ENCODE peak calls at places on chromosomes 11 and 22, in five cellular contexts. U is IMR-90, A is H1, D is H9, F is mesendoderm. Y is an unnamed sample.

GRCh38 chr11:1471736-1472135 is 14.8 kb downstream of the MOB2 start:
- DNase-seq in A (no peak), U (no peak), D (no peak), F (no peak), Y (no peak)

GRCh38 chr11:72789493-72790131 is 4.2 kb downstream of the STARD10 start:
- DNase-seq in A (no peak), D (no peak), F (peak), U (peak), Y (peak)

GRCh38 chr22:32480238-32480637 is 5.6 kb downstream of the FBXO7 start:
- DNase-seq in A (no peak), F (no peak), D (no peak), U (no peak), Y (no peak)

GRCh38 chr11:65962136-65962564 is 616 bp downstream of the SART1 start:
- DNase-seq in F (no peak), D (no peak), A (no peak), U (no peak), Y (no peak)

GRCh38 chr11:44939673-44940072 is 11.0 kb downstream of the TP53I11 start:
- DNase-seq in U (no peak), D (peak), A (no peak), F (peak), Y (peak)

GRCh38 chr22:22704156-22704946 is 59.9 kb downstream of the GGTLC2 start:
- DNase-seq in D (peak), A (no peak), F (no peak), U (no peak), Y (no peak)

GRCh38 chr11:24082860-24083259 is 414.0 kb upstream of the LUZP2 start:
- DNase-seq in U (no peak), D (no peak), A (no peak), F (peak), Y (no peak)

GRCh38 chr22:19133561-19133960 is 2.5 kb downstream of the TSSK2 start:
- DNase-seq in F (no peak), D (no peak), U (no peak), A (no peak), Y (no peak)

GRCh38 chr11:114200785-114201184 is 95.4 kb upstream of the NNMT start:
- DNase-seq in D (no peak), A (no peak), F (no peak), U (no peak), Y (no peak)

GRCh38 chr11:102516179-102516578 is 14.4 kb downstream of the MMP7 start:
- DNase-seq in F (no peak), D (no peak), U (no peak), A (no peak), Y (no peak)

GRCh38 chr11:75986966-75987365 is 172.0 kb downstream of the UVRAG start:
- DNase-seq in A (no peak), D (no peak), F (no peak), U (no peak), Y (no peak)

GRCh38 chr11:15471709-15472404 is 357.1 kb downstream of the INSC start:
- DNase-seq in A (peak), U (no peak), D (peak), F (peak), Y (no peak)

GRCh38 chr11:118209037-118209436 is 15.8 kb downstream of the JAML start:
- DNase-seq in D (no peak), A (no peak), F (no peak), U (no peak), Y (no peak)

GRCh38 chr11:111352935-111353695 is 26.0 kb downstream of the POU2AF1 start:
- DNase-seq in A (no peak), F (no peak), D (no peak), U (no peak), Y (no peak)

GRCh38 chr22:31075961-31076360 is 5.2 kb upstream of the SMTN start:
- DNase-seq in F (no peak), U (peak), D (no peak), A (no peak), Y (no peak)

GRCh38 chr11:9219572-9219971 is 45.6 kb downstream of the DENND5A start:
- DNase-seq in U (peak), A (no peak), D (no peak), F (no peak), Y (peak)

GRCh38 chr11:76444065-76444383 is 794 bp upstream of the EMSY start:
- DNase-seq in D (no peak), A (no peak), U (no peak), F (no peak), Y (no peak)

GRCh38 chr11:61160487-61161189 is 588 bp downstream of the VPS37C start:
- DNase-seq in A (no peak), F (peak), D (no peak), U (no peak), Y (peak)

GRCh38 chr11:130528301-130528651 is 79.8 kb downstream of the ADAMTS15 start:
- DNase-seq in F (no peak), A (no peak), D (no peak), U (peak), Y (peak)

GRCh38 chr11:72763823-72764222 is 11.6 kb upstream of the ARAP1 start:
- DNase-seq in D (no peak), F (no peak), U (no peak), A (no peak), Y (no peak)

GRCh38 chr11:128848815-128849455 is 18.2 kb downstream of the KCNJ1 start:
- DNase-seq in U (peak), F (peak), A (no peak), D (peak), Y (peak)

GRCh38 chr22:20268289-20268349 is at the start of gene RTN4R:
- DNase-seq in F (no peak), A (no peak), D (no peak), U (no peak), Y (no peak)
- H2BK15ac ChIP-seq in F (no peak), A (no peak), D (no peak), U (no peak), Y (no peak)

DNA sequence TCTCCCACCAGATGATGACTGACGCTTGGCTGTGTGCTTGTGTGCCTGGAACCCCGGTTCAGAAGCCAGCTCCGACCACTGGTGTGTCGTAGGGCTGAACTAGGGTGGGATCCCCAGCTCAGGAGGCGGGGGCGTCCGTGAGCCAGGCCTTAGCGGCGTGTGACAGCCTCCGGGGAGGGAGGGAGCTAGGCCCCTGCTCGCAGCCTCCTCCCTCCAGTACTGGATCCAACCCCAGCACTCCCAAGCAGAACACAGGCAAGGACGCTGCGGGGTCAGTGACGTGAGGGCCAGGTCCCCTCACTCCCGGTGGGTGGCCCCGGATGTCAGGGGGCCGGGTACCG is 410 bp downstream of the PMM1 start:
- DNase-seq in D (no peak), U (no peak), A (peak), F (peak), Y (peak)
- H2BK15ac ChIP-seq in D (no peak), U (no peak), A (peak), F (no peak), Y (peak)

GRCh38 chr11:78465169-78465942 is 47.7 kb upstream of the GAB2 start:
- DNase-seq in D (no peak), U (no peak), F (no peak), A (no peak), Y (no peak)
- H2BK15ac ChIP-seq in D (no peak), U (no peak), F (no peak), A (no peak), Y (no peak)

GRCh38 chr22:49301398-49302149 is 526.1 kb downstream of the BRD1 start:
- DNase-seq in A (no peak), D (peak), U (no peak), F (no peak), Y (no peak)
- H2BK15ac ChIP-seq in A (no peak), D (no peak), U (no peak), F (no peak), Y (no peak)

GRCh38 chr22:44496305-44496704 is 1.7 kb downstream of the RTL6 start:
- DNase-seq in A (no peak), U (no peak), F (no peak), D (no peak), Y (no peak)
- H2BK15ac ChIP-seq in A (no peak), U (no peak), F (no peak), D (no peak), Y (no peak)

GRCh38 chr11:17781626-17782025 is 47.0 kb downstream of the KCNC1 start:
- DNase-seq in A (no peak), F (no peak), U (no peak), D (no peak), Y (no peak)
- H2BK15ac ChIP-seq in A (no peak), F (no peak), U (no peak), D (no peak), Y (no peak)

Y was measured in mesenchymal stem cell.